ENCODE peak calls at places on chromosomes 11 and 22, in eight cellular contexts. R is GM12878, C is A549, Y is endothelial cell of umbilical vein, Q is HCT116, L is H1, E is K562, A is HepG2. D is an unnamed sample.

GRCh38 chr11:31820438-31820818 is 9.3 kb upstream of the PAX6 start:
- DNase-seq in R (no peak), C (no peak), Y (no peak), Q (no peak), L (no peak), E (no peak), A (no peak), D (no peak)

GRCh38 chr11:59787255-59787588 is 23.4 kb downstream of the MRPL16 start:
- DNase-seq in R (no peak), C (no peak), Y (no peak), Q (no peak), L (no peak), E (no peak), A (no peak), D (no peak)

GRCh38 chr11:30452114-30452513 is 129.2 kb downstream of the ARL14EP start:
- DNase-seq in R (no peak), C (no peak), Y (no peak), Q (no peak), L (no peak), E (no peak), A (no peak), D (no peak)

GRCh38 chr11:68002943-68003845 is 703 bp downstream of the UNC93B1 start:
- DNase-seq in R (no peak), C (peak), Y (no peak), Q (no peak), L (peak), E (peak), A (no peak), D (peak)

GRCh38 chr22:19412478-19412877 is 19.1 kb downstream of the HIRA start:
- DNase-seq in R (no peak), C (no peak), Y (no peak), Q (no peak), L (no peak), E (no peak), A (no peak), D (no peak)

GRCh38 chr11:45647786-45648185 is 17.6 kb downstream of the CHST1 start:
- DNase-seq in R (no peak), C (no peak), Y (no peak), Q (no peak), L (no peak), E (no peak), A (no peak), D (no peak)

GRCh38 chr22:29302681-29303465 is 3.6 kb upstream of the GAS2L1 start:
- DNase-seq in R (no peak), C (no peak), Y (no peak), Q (no peak), L (peak), E (no peak), A (no peak), D (no peak)

GRCh38 chr22:42630901-42631602 is 9.3 kb downstream of the ATP5MGL start:
- DNase-seq in R (no peak), C (no peak), Y (no peak), Q (no peak), L (no peak), E (no peak), A (no peak), D (no peak)

GRCh38 chr22:40862537-40862936 is 624 bp upstream of the DNAJB7 start:
- DNase-seq in R (no peak), C (no peak), Y (no peak), Q (no peak), L (no peak), E (no peak), A (no peak), D (no peak)

GRCh38 chr11:11608783-11609232 is 13.0 kb downstream of the GALNT18 start:
- DNase-seq in R (no peak), C (peak), Y (no peak), Q (no peak), L (no peak), E (no peak), A (no peak), D (no peak)

GRCh38 chr11:78676026-78676557 is 101.4 kb upstream of the NARS2 start:
- DNase-seq in R (no peak), C (no peak), Y (no peak), Q (no peak), L (no peak), E (no peak), A (no peak), D (no peak)

GRCh38 chr22:49094151-49094550 is 733.5 kb downstream of the BRD1 start:
- DNase-seq in R (no peak), C (no peak), Y (no peak), Q (no peak), L (no peak), E (no peak), A (no peak), D (peak)

GRCh38 chr11:68963779-68964178 is 17.0 kb downstream of the MRGPRD start:
- DNase-seq in R (no peak), C (no peak), Y (no peak), Q (no peak), L (no peak), E (no peak), A (no peak), D (no peak)

GRCh38 chr11:117226388-117227385 is 5.2 kb downstream of the PCSK7 start:
- DNase-seq in R (peak), C (peak), Y (peak), Q (peak), L (no peak), E (peak), A (peak), D (peak)

GRCh38 chr11:64466115-64466718 is 107.3 kb downstream of the RPS6KA4 start:
- DNase-seq in R (no peak), C (no peak), Y (no peak), Q (no peak), L (no peak), E (no peak), A (no peak), D (no peak)

GRCh38 chr11:111912535-111912934 is at the start of gene HSPB2:
- DNase-seq in R (no peak), C (no peak), Y (no peak), Q (no peak), L (no peak), E (no peak), A (no peak), D (no peak)

GRCh38 chr11:9137293-9138132 is 46.1 kb upstream of the SCUBE2 start:
- DNase-seq in R (peak), C (peak), Y (peak), Q (peak), L (peak), E (peak), A (peak), D (peak)

GRCh38 chr22:37844904-37845334 is 785 bp upstream of the ANKRD54 start:
- DNase-seq in R (no peak), C (no peak), Y (no peak), Q (no peak), L (no peak), E (no peak), A (no peak), D (no peak)

GRCh38 chr11:47551086-47551485 is 1.8 kb downstream of the CELF1 start:
- DNase-seq in R (no peak), C (peak), Y (peak), Q (no peak), L (no peak), E (peak), A (peak), D (peak)

GRCh38 chr11:1546536-1547466 is 25.3 kb downstream of the DUSP8 start:
- DNase-seq in R (no peak), C (peak), Y (peak), Q (no peak), L (peak), E (peak), A (no peak), D (peak)

GRCh38 chr22:27993201-27993635 is 74.2 kb upstream of the PITPNB start:
- DNase-seq in R (no peak), C (no peak), Y (no peak), Q (no peak), L (no peak), E (no peak), A (no peak), D (no peak)

DNA sequence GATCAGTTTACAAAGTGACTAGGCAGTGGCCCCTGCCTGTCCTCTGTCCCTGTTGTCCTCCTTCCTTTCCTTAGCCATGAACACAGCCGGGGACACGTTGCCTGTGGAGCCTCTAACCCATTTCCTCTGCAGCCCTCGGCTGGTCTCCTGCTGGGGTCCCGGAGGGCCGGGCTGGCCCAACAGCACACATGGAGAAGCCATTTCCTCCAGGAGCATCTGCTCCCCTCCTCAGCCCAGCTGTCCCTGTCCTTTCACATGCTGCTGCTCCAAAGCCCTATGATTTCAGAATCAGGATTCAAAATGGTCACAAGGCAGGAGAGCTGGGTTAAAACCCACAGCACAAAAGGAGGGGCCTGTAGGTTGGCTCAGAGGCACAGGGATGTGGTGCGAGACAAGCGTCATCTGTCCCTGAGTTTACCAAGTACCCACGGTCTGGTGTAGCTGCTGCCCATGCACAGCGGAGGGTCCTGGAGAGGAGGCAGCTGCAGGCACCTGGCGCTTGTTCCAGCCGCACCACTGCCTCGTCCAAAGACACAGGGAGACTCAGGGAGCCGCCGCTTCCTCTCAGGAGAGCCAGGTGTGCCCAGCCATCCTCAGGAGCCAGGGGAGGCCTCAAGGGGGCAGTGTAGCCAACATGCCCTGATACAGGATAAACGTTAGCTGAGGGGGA is 4.1 kb upstream of the VSIG10L2 start:
- DNase-seq in R (no peak), C (peak), Y (peak), Q (peak), L (peak), E (peak), A (peak), D (peak)
- TF ChIP-seq MAX in R (no peak), C (no peak), Y (no peak), Q (no peak), L (peak), E (no peak), A (no peak), D (no peak)

DNA sequence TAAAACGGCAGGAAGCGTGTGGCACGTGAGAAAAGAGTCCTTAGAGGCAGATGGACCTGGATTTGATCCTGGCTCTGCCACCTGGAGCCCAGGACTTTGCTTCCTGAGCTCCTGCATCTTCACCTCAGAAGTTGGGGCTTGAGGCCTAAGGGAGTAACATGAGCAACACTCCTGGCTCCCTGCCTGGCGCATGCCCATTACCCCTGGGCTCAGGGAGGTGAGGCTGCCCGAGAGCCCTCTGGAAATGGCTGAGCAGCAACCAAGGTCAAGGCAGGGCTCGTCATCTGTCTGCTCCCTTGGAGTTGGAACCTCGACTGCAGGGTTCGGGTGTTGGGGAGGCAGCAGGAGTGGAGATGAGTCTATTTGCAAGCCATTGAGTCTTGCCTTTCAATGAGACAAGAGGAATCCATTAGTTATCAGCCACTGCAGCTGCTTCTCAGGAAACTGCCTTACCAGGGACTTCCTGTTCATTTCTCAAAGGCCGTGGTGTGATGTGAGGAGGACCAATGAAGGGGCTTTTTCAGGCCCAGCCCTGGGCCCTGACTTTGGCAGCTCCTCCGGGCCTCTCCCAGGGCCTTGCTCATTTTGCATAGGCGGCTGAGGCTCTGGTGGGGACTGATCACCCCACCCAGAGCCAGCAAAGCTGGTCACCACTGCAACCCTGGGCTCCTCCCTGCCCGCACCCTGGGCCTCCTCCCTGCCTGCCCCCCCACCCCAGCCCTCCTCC is 6.3 kb downstream of the FADS2 start:
- DNase-seq in R (peak), C (no peak), Y (peak), Q (no peak), L (peak), E (peak), A (no peak), D (peak)
- TF ChIP-seq POLR2A in R (peak), C (no peak), Y (peak), Q (no peak), L (no peak), E (peak), A (no peak), D (peak)

GRCh38 chr11:104876324-104876723 is 21.9 kb downstream of the CASP12 start:
- DNase-seq in R (no peak), C (no peak), Y (peak), Q (no peak), L (no peak), E (no peak), A (no peak), D (no peak)

GRCh38 chr11:104883342-104883741 is 14.9 kb downstream of the CASP12 start:
- DNase-seq in R (no peak), C (no peak), Y (no peak), Q (no peak), L (no peak), E (no peak), A (no peak), D (no peak)

GRCh38 chr11:104876838-104877500 is 21.3 kb downstream of the CASP12 start:
- DNase-seq in R (no peak), C (no peak), Y (no peak), Q (no peak), L (no peak), E (no peak), A (no peak), D (no peak)

GRCh38 chr11:104879514-104880190 is 18.6 kb downstream of the CASP12 start:
- DNase-seq in R (no peak), C (no peak), Y (no peak), Q (no peak), L (no peak), E (no peak), A (no peak), D (no peak)

GRCh38 chr11:104881117-104881794 is 17.0 kb downstream of the CASP12 start:
- DNase-seq in R (no peak), C (no peak), Y (no peak), Q (no peak), L (no peak), E (no peak), A (no peak), D (no peak)
- TF ChIP-seq MAX in R (no peak), C (no peak), Y (no peak), Q (no peak), L (no peak), E (no peak), A (no peak), D (no peak)

GRCh38 chr11:77424639-77425038 is 49.3 kb downstream of the PAK1 start:
- DNase-seq in R (no peak), C (no peak), Y (no peak), Q (no peak), L (no peak), E (peak), A (no peak), D (no peak)

GRCh38 chr11:77418981-77419592 is 54.8 kb downstream of the PAK1 start:
- DNase-seq in R (no peak), C (no peak), Y (no peak), Q (no peak), L (no peak), E (no peak), A (no peak), D (no peak)

GRCh38 chr11:77421041-77421723 is 52.7 kb downstream of the PAK1 start:
- DNase-seq in R (no peak), C (no peak), Y (no peak), Q (no peak), L (no peak), E (peak), A (no peak), D (no peak)

GRCh38 chr11:77422690-77423089 is 51.2 kb downstream of the PAK1 start:
- DNase-seq in R (no peak), C (no peak), Y (no peak), Q (no peak), L (no peak), E (no peak), A (no peak), D (no peak)

GRCh38 chr11:77423624-77424023 is 50.3 kb downstream of the PAK1 start:
- DNase-seq in R (no peak), C (no peak), Y (no peak), Q (no peak), L (no peak), E (no peak), A (no peak), D (no peak)
- TF ChIP-seq POLR2A in R (no peak), C (no peak), Y (no peak), Q (no peak), L (no peak), E (no peak), A (no peak), D (no peak)

GRCh38 chr22:20615021-20615420 is 107.6 kb downstream of the MED15 start:
- DNase-seq in R (no peak), C (no peak), Y (no peak), Q (no peak), L (no peak), E (no peak), A (no peak), D (no peak)
- TF ChIP-seq MAX in R (no peak), C (no peak), Y (no peak), Q (no peak), L (no peak), E (no peak), A (no peak), D (no peak)

DNA sequence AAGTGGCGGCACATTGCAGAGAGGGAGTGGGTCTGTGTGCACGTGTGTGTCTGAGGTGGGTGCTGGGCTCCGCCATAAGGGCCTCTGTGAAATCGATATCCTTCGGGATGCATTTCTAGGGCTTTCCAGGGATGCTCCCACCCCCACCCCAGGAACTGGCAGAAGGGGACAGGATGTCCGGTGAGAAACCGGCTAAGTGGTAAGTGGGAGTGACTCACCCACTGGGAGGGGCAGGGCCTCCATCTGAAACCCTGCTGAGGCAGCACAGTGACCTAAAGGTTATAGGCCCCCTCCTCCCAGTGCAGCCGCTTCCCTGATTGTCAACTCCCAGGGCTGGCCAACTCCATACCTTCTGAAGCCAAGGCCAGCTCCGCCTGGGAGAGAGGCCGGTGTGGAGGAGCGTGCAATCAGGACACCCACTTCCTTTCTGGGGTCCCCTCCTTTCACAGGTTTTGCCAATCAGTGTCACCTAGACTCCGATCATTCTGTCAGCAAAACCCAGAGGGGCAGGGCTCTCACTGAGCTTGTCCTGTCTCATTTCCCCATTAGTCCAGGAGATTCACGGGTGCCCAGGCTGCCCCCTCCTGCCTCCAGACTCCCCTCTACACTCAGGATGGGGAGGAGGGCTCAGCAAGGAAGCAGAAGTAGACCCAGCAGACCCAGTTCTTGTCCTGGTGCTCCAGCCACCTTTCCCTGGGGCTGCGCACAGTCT is 44.5 kb downstream of the NECTIN1 start:
- DNase-seq in R (no peak), C (peak), Y (peak), Q (no peak), L (no peak), E (peak), A (peak), D (peak)
- TF ChIP-seq POLR2A in R (no peak), C (no peak), Y (no peak), Q (no peak), L (no peak), E (no peak), A (no peak), D (no peak)